ENCODE peak calls at places on chromosomes 5 and 9, in four cellular contexts. Z, A, Y and G are unnamed samples.

GRCh38 chr5:9337908-9338307 is 208.0 kb downstream of the SEMA5A start:
- DNase-seq in Z (peak; percentile 63), A (peak; percentile 84), Y (peak; percentile 93), G (no peak)

GRCh38 chr5:141883184-141883947 is 5.2 kb upstream of the PCDH1 start:
- DNase-seq in Z (no peak), A (peak; percentile 32), Y (peak; percentile 63), G (peak; percentile 58)

GRCh38 chr5:61817472-61818326 is 485.6 kb downstream of the ZSWIM6 start:
- DNase-seq in Z (peak; percentile 34), A (peak; percentile 62), Y (peak; percentile 65), G (peak; percentile 29)

GRCh38 chr5:89117131-89117644 is 234.2 kb upstream of the MEF2C start:
- DNase-seq in Z (peak; percentile 25), A (no peak), Y (peak; percentile 35), G (no peak)

GRCh38 chr9:72294952-72295351 is 70.1 kb downstream of the ZFAND5 start:
- DNase-seq in Z (no peak), A (peak; percentile 53), Y (no peak), G (no peak)

GRCh38 chr5:122611401-122611800 is 163.5 kb upstream of the SNX2 start:
- DNase-seq in Z (no peak), A (no peak), Y (no peak), G (no peak)

GRCh38 chr5:146213210-146213838 is 9.9 kb downstream of the RBM27 start:
- DNase-seq in Z (peak; percentile 28), A (peak; percentile 44), Y (no peak), G (no peak)

GRCh38 chr9:77456829-77457437 is 191.2 kb downstream of the GNA14 start:
- DNase-seq in Z (peak; percentile 74), A (peak; percentile 90), Y (peak; percentile 94), G (peak; percentile 80)

GRCh38 chr9:112110094-112110772 is 64.9 kb downstream of the SUSD1 start:
- DNase-seq in Z (no peak), A (no peak), Y (no peak), G (no peak)

GRCh38 chr9:137069508-137070071 is 767 bp downstream of the SAPCD2 start:
- DNase-seq in Z (no peak), A (no peak), Y (no peak), G (no peak)

GRCh38 chr9:89760123-89760522 is 155.3 kb downstream of the GADD45G start:
- DNase-seq in Z (no peak), A (no peak), Y (no peak), G (no peak)

GRCh38 chr9:22446950-22447606 is 454 bp downstream of the DMRTA1 start:
- DNase-seq in Z (peak; percentile 39), A (no peak), Y (peak; percentile 53), G (peak; percentile 67)

GRCh38 chr9:69898714-69899209 is 78.1 kb downstream of the CFAP95 start:
- DNase-seq in Z (peak; percentile 96), A (peak; percentile 79), Y (peak; percentile 88), G (no peak)

GRCh38 chr5:88659529-88660325 is 223.3 kb downstream of the MEF2C start:
- DNase-seq in Z (peak; percentile 48), A (no peak), Y (no peak), G (no peak)

GRCh38 chr5:111545031-111545430 is 32.7 kb upstream of the STARD4 start:
- DNase-seq in Z (no peak), A (no peak), Y (no peak), G (no peak)

GRCh38 chr9:134326754-134327526 is 685 bp downstream of the RXRA start:
- DNase-seq in Z (no peak), A (peak; percentile 38), Y (peak; percentile 70), G (peak; percentile 52)

GRCh38 chr9:122125158-122125890 is 32.2 kb upstream of the TTLL11 start:
- DNase-seq in Z (peak; percentile 35), A (peak; percentile 81), Y (peak; percentile 91), G (peak; percentile 85)

GRCh38 chr9:12882430-12882829 is 107.6 kb downstream of the LURAP1L start:
- DNase-seq in Z (peak; percentile 77), A (peak; percentile 99), Y (peak; percentile 45), G (no peak)

GRCh38 chr5:88063813-88064212 is 204.8 kb downstream of the TMEM161B start:
- DNase-seq in Z (no peak), A (no peak), Y (no peak), G (no peak)

GRCh38 chr9:132798817-132799790 is 79.0 kb downstream of the AK8 start:
- DNase-seq in Z (no peak), A (peak; percentile 6), Y (peak; percentile 25), G (no peak)

GRCh38 chr5:141223112-141223783 is at the start of gene PCDHB14:
- DNase-seq in Z (peak; percentile 7), A (peak; percentile 30), Y (peak; percentile 15), G (no peak)

GRCh38 chr5:97281257-97281656 is 98.2 kb upstream of the RIOK2 start:
- DNase-seq in Z (no peak), A (no peak), Y (no peak), G (no peak)

DNA sequence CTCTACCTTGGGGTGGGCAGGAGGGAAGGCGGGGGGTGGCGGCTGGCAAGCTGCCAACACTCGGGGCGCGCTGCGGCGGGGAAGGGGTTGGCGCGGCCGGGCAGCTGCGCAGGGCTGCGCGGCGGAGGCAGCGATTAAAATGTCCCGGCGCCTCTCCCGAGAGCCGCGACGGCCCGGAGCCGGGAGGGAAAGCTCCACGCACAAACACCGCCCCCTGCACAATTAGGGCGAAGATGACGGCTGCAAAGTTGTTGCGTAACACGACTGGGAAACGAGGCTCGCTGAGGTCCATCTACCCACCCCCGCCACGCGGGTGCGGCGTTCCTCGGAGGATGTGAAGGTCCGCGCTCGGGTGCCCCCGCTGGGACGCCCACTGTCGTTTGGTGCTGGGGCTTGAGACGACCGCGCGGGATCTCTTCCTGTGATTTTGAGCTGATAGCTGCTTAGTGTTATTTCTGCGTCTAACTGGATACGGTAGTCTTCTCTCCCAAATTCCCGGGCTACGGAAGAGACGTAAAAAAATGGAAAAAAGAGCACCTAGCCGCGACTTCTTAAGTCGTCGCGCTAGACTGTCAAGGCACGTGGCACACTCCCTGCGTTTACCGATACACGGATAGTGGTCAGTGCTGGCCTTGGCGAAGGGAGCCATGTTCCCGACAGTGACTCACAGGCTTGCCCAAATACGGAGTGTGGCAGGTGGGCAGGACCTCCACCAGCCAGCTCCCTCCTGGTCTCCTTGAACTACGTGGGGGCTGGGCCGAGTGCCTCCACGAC is 958 bp upstream of the NFIL3 start:
- DNase-seq in Z (peak; percentile 76), A (peak; percentile 91), Y (peak; percentile 95), G (peak; percentile 82)
- TF ChIP-seq CTCF in Z (no peak), A (peak; percentile 26), Y (peak; percentile 12), G (no peak)

GRCh38 chr5:151772868-151773561 is 1.3 kb downstream of the G3BP1 start:
- DNase-seq in Z (peak; percentile 37), A (peak; percentile 37), Y (peak; percentile 48), G (no peak)

GRCh38 chr5:151773979-151774378 is 2.2 kb downstream of the G3BP1 start:
- DNase-seq in Z (peak; percentile 14), A (no peak), Y (no peak), G (no peak)

GRCh38 chr5:151771259-151772028 is at the start of gene G3BP1:
- DNase-seq in Z (peak; percentile 100), A (peak; percentile 100), Y (peak; percentile 100), G (peak; percentile 99)

GRCh38 chr5:151772029-151772867 is 494 bp downstream of the G3BP1 start:
- DNase-seq in Z (peak; percentile 17), A (peak; percentile 33), Y (peak; percentile 50), G (peak; percentile 35)

GRCh38 chr5:151775025-151775606 is 3.4 kb downstream of the G3BP1 start:
- DNase-seq in Z (no peak), A (no peak), Y (no peak), G (no peak)
- H3K4me3 ChIP-seq in Z (peak overlapping the region; percentile 97), A (peak overlapping the region; percentile 6), Y (peak overlapping the region; percentile 95), G (no peak overlapping the region)

GRCh38 chr9:27792971-27793689 is 219.8 kb upstream of the C9orf72 start:
- DNase-seq in Z (no peak), A (no peak), Y (no peak), G (no peak)

GRCh38 chr9:27784999-27785713 is 211.9 kb upstream of the C9orf72 start:
- DNase-seq in Z (peak; percentile 23), A (no peak), Y (no peak), G (no peak)

GRCh38 chr9:27785714-27786100 is 212.4 kb upstream of the C9orf72 start:
- DNase-seq in Z (peak; percentile 25), A (no peak), Y (no peak), G (no peak)

GRCh38 chr9:27791311-27791710 is 218.0 kb upstream of the C9orf72 start:
- DNase-seq in Z (no peak), A (no peak), Y (no peak), G (no peak)

GRCh38 chr9:27787941-27788340 is 214.7 kb upstream of the C9orf72 start:
- DNase-seq in Z (no peak), A (no peak), Y (no peak), G (no peak)
- TF ChIP-seq CTCF in Z (peak; percentile 3), A (no peak), Y (no peak), G (no peak)

GRCh38 chr9:117707561-117707960 is 3.4 kb downstream of the TLR4 start:
- DNase-seq in Z (no peak), A (peak; percentile 42), Y (no peak), G (no peak)
- H3K4me3 ChIP-seq in Z (no peak overlapping the region), A (no peak overlapping the region), Y (no peak overlapping the region), G (no peak overlapping the region)

GRCh38 chr5:149427374-149427773 is 48.3 kb upstream of the IL17B start:
- DNase-seq in Z (no peak), A (no peak), Y (no peak), G (no peak)

GRCh38 chr5:149428032-149428431 is 48.9 kb upstream of the IL17B start:
- DNase-seq in Z (no peak), A (no peak), Y (no peak), G (no peak)

GRCh38 chr5:149432377-149432776 is 53.3 kb upstream of the IL17B start:
- DNase-seq in Z (no peak), A (no peak), Y (no peak), G (no peak)

GRCh38 chr5:149432861-149433462 is 53.9 kb upstream of the IL17B start:
- DNase-seq in Z (no peak), A (no peak), Y (no peak), G (no peak)

GRCh38 chr5:149429839-149430721 is 51.0 kb upstream of the IL17B start:
- DNase-seq in Z (no peak), A (no peak), Y (no peak), G (peak; percentile 72)
- TF ChIP-seq CTCF in Z (no peak), A (peak; percentile 42), Y (peak; percentile 28), G (peak; percentile 31)

GRCh38 chr5:72847439-72847838 is 31.0 kb downstream of the TNPO1 start:
- DNase-seq in Z (no peak), A (peak; percentile 52), Y (peak; percentile 33), G (no peak)
- H3K4me3 ChIP-seq in Z (peak overlapping the region; percentile 93), A (peak overlapping the region; percentile 84), Y (peak overlapping the region; percentile 91), G (peak overlapping the region; percentile 64)

GRCh38 chr5:64635056-64635686 is 55.1 kb upstream of the SHISAL2B start:
- DNase-seq in Z (peak; percentile 4), A (peak; percentile 64), Y (peak; percentile 65), G (no peak)
- TF ChIP-seq CTCF in Z (peak; percentile 55), A (peak; percentile 59), Y (peak; percentile 40), G (peak; percentile 70)